ENCODE peak calls at places on chromosomes 11 and 22, in six cellular contexts. C is stomach; R is hippocampal formation; S is CD8-positive, alpha-beta T cell; M is HTR-8/SVneo; A is fibroblast of the aortic adventitia. T is an unnamed sample.

GRCh38 chr11:70433038-70433437 is 34.7 kb downstream of the CTTN start:
- DNase-seq in C (no peak), R (no peak), S (no peak), M (no peak), A (no peak), T (no peak)

GRCh38 chr22:48306284-48306683 is 1521.4 kb downstream of the BRD1 start:
- DNase-seq in C (no peak), R (no peak), S (no peak), M (no peak), A (no peak), T (no peak)

GRCh38 chr22:30806391-30806861 is 111.8 kb downstream of the OSBP2 start:
- DNase-seq in C (no peak), R (no peak), S (no peak), M (peak; percentile 42), A (peak; percentile 43), T (peak; percentile 47)

GRCh38 chr22:28023774-28024173 is 104.7 kb upstream of the PITPNB start:
- DNase-seq in C (peak; percentile 7), R (no peak), S (no peak), M (no peak), A (no peak), T (no peak)

GRCh38 chr11:68396526-68396925 is 64.0 kb upstream of the PPP6R3 start:
- DNase-seq in C (no peak), R (no peak), S (no peak), M (no peak), A (no peak), T (no peak)

GRCh38 chr11:60857378-60858232 is 1.9 kb upstream of the PTGDR2 start:
- DNase-seq in C (no peak), R (no peak), S (no peak), M (no peak), A (peak; percentile 16), T (no peak)

GRCh38 chr11:119340335-119341221 is at the start of gene C1QTNF5:
- DNase-seq in C (peak; percentile 88), R (peak; percentile 71), S (no peak), M (no peak), A (peak; percentile 85), T (no peak)

GRCh38 chr11:2796508-2797180 is 88.9 kb downstream of the CDKN1C start:
- DNase-seq in C (no peak), R (no peak), S (no peak), M (no peak), A (no peak), T (no peak)

GRCh38 chr22:38416621-38417251 is 38.3 kb downstream of the KCNJ4 start:
- DNase-seq in C (peak; percentile 19), R (no peak), S (no peak), M (no peak), A (no peak), T (no peak)

GRCh38 chr11:3627291-3627690 is 14.5 kb downstream of the ART5 start:
- DNase-seq in C (no peak), R (no peak), S (no peak), M (peak; percentile 51), A (peak; percentile 74), T (no peak)

GRCh38 chr11:36703055-36703404 is 105.0 kb upstream of the RAG2 start:
- DNase-seq in C (no peak), R (no peak), S (no peak), M (no peak), A (no peak), T (no peak)

GRCh38 chr11:13358871-13359270 is 81.3 kb downstream of the BMAL1 start:
- DNase-seq in C (no peak), R (no peak), S (no peak), M (no peak), A (no peak), T (no peak)

GRCh38 chr11:119664701-119665420 is 64.1 kb downstream of the NECTIN1 start:
- DNase-seq in C (no peak), R (no peak), S (no peak), M (no peak), A (no peak), T (no peak)

GRCh38 chr22:25051983-25052710 is 99.6 kb downstream of the KIAA1671 start:
- DNase-seq in C (peak; percentile 72), R (no peak), S (no peak), M (no peak), A (no peak), T (no peak)

GRCh38 chr22:44661659-44662569 is 40.1 kb upstream of the PRR5 start:
- DNase-seq in C (no peak), R (no peak), S (no peak), M (no peak), A (no peak), T (no peak)

GRCh38 chr11:77471520-77472234 is 2.2 kb downstream of the PAK1 start:
- DNase-seq in C (peak; percentile 72), R (no peak), S (no peak), M (no peak), A (no peak), T (peak; percentile 87)

GRCh38 chr11:86152006-86152862 is 83.3 kb upstream of the PICALM start:
- DNase-seq in C (no peak), R (peak; percentile 84), S (no peak), M (no peak), A (peak; percentile 52), T (no peak)

GRCh38 chr11:100550910-100551309 is 136.2 kb upstream of the ARHGAP42 start:
- DNase-seq in C (no peak), R (no peak), S (no peak), M (no peak), A (no peak), T (no peak)

GRCh38 chr11:11253487-11253886 is 99.6 kb downstream of the CSNK2A3 start:
- DNase-seq in C (no peak), R (no peak), S (no peak), M (no peak), A (no peak), T (no peak)

GRCh38 chr11:78954261-78954660 is 379.6 kb upstream of the NARS2 start:
- DNase-seq in C (no peak), R (no peak), S (no peak), M (no peak), A (no peak), T (no peak)

GRCh38 chr11:122025757-122026156 is 90.3 kb downstream of the BLID start:
- DNase-seq in C (no peak), R (no peak), S (no peak), M (no peak), A (no peak), T (no peak)

GRCh38 chr11:8070417-8071101 is 10.5 kb upstream of the TUB start:
- DNase-seq in C (no peak), R (no peak), S (no peak), M (peak; percentile 67), A (peak; percentile 75), T (peak; percentile 11)

GRCh38 chr11:132158091-132158490 is 787.7 kb downstream of the NTM start:
- DNase-seq in C (peak; percentile 27), R (no peak), S (no peak), M (peak; percentile 21), A (no peak), T (peak; percentile 7)

GRCh38 chr11:128568166-128568778 is 19.1 kb downstream of the ETS1 start:
- DNase-seq in C (no peak), R (no peak), S (no peak), M (no peak), A (no peak), T (no peak)

GRCh38 chr11:47378011-47378835 is at the start of gene SPI1:
- DNase-seq in C (peak; percentile 60), R (no peak), S (no peak), M (no peak), A (no peak), T (no peak)

GRCh38 chr11:130511765-130512164 is 63.3 kb downstream of the ADAMTS15 start:
- DNase-seq in C (no peak), R (no peak), S (no peak), M (no peak), A (no peak), T (peak; percentile 26)

GRCh38 chr11:126834149-126834548 is 166.4 kb downstream of the KIRREL3 start:
- DNase-seq in C (no peak), R (no peak), S (no peak), M (no peak), A (peak; percentile 90), T (no peak)

GRCh38 chr11:35902961-35903360 is 40.9 kb upstream of the LDLRAD3 start:
- DNase-seq in C (no peak), R (no peak), S (no peak), M (no peak), A (no peak), T (no peak)

GRCh38 chr22:42695294-42695693 is 25.4 kb downstream of the A4GALT start:
- DNase-seq in C (no peak), R (no peak), S (no peak), M (no peak), A (peak; percentile 30), T (no peak)

GRCh38 chr22:22576244-22576988 is 17.4 kb upstream of the PRAME start:
- DNase-seq in C (peak; percentile 49), R (no peak), S (no peak), M (peak; percentile 35), A (peak; percentile 36), T (peak; percentile 40)

T was measured in LoVo.